ENCODE peak calls at places on chromosomes 3 and 15, in seven cellular contexts. S, K, B, D, V, N and M are unnamed samples.
A peak's percentile ranks its signal among the peaks of the same experiment; 100 is the strongest.

GRCh38 chr15:83320404-83320803 is 35.9 kb upstream of the BNC1 start:
- DNase-seq in S (peak; percentile 59), K (no peak), B (no peak), D (no peak), V (no peak), N (no peak), M (peak; percentile 76)

GRCh38 chr3:119181765-119182164 is 8.4 kb downstream of the UPK1B start:
- DNase-seq in S (peak; percentile 64), K (no peak), B (no peak), D (peak; percentile 49), V (no peak), N (no peak), M (no peak)

GRCh38 chr15:47188766-47189507 is 528.4 kb upstream of the SEMA6D start:
- DNase-seq in S (no peak), K (no peak), B (no peak), D (no peak), V (no peak), N (no peak), M (no peak)

GRCh38 chr3:165753560-165753959 is 83.7 kb downstream of the BCHE start:
- DNase-seq in S (peak; percentile 62), K (peak; percentile 36), B (no peak), D (no peak), V (peak; percentile 3), N (no peak), M (no peak)

GRCh38 chr15:50353251-50353998 is 1.6 kb downstream of the GABPB1 start:
- DNase-seq in S (peak; percentile 95), K (no peak), B (no peak), D (peak; percentile 78), V (no peak), N (no peak), M (peak; percentile 80)

GRCh38 chr3:26264708-26265107 is 357.9 kb upstream of the LRRC3B start:
- DNase-seq in S (no peak), K (no peak), B (no peak), D (no peak), V (no peak), N (no peak), M (no peak)

GRCh38 chr15:91520848-91521247 is 332.7 kb upstream of the SLCO3A1 start:
- DNase-seq in S (peak; percentile 68), K (no peak), B (no peak), D (peak; percentile 60), V (no peak), N (no peak), M (no peak)

GRCh38 chr15:37009288-37009687 is 91.1 kb downstream of the MEIS2 start:
- DNase-seq in S (no peak), K (no peak), B (no peak), D (no peak), V (no peak), N (no peak), M (no peak)

GRCh38 chr3:53161345-53161819 is 373 bp downstream of the PRKCD start:
- DNase-seq in S (peak; percentile 3), K (no peak), B (no peak), D (no peak), V (no peak), N (no peak), M (peak; percentile 95)

GRCh38 chr15:55094152-55094551 is 102.6 kb downstream of the RSL24D1 start:
- DNase-seq in S (no peak), K (no peak), B (no peak), D (no peak), V (no peak), N (no peak), M (no peak)